ENCODE peak calls at places on chromosomes 16 and 17, in five cellular contexts. G is Panc1, N is sigmoid colon, T is stomach, B is GM12878. V is an unnamed sample.

GRCh38 chr16:62545039-62545438 is 508.8 kb upstream of the CDH8 start:
- DNase-seq in G (no peak), N (no peak), T (no peak), B (no peak), V (no peak)

GRCh38 chr16:53509906-53510703 is 7.1 kb upstream of the AKTIP start:
- DNase-seq in G (peak; percentile 55), N (peak; percentile 83), T (peak; percentile 67), B (no peak), V (no peak)

GRCh38 chr17:8121531-8122390 is 2.1 kb downstream of the HES7 start:
- DNase-seq in G (no peak), N (peak; percentile 78), T (no peak), B (no peak), V (no peak)

GRCh38 chr16:12349950-12350842 is 373.7 kb downstream of the SNX29 start:
- DNase-seq in G (no peak), N (no peak), T (no peak), B (no peak), V (no peak)

GRCh38 chr16:12455287-12455798 is 348.3 kb downstream of the CPPED1 start:
- DNase-seq in G (peak; percentile 24), N (no peak), T (peak; percentile 61), B (no peak), V (no peak)

GRCh38 chr17:48587276-48588073 is 2.6 kb downstream of the HOXB3 start:
- DNase-seq in G (no peak), N (no peak), T (no peak), B (no peak), V (no peak)

GRCh38 chr16:30949655-30950515 is 1.0 kb downstream of the ORAI3 start:
- DNase-seq in G (no peak), N (peak; percentile 95), T (peak; percentile 67), B (peak; percentile 71), V (no peak)

GRCh38 chr16:75476817-75477216 is 12.3 kb upstream of the TMEM170A start:
- DNase-seq in G (no peak), N (no peak), T (no peak), B (no peak), V (no peak)

GRCh38 chr17:40473573-40474365 is 27.7 kb downstream of the TNS4 start:
- DNase-seq in G (no peak), N (no peak), T (no peak), B (no peak), V (no peak)

GRCh38 chr16:3157229-3158013 is 22.6 kb downstream of the ZNF213 start:
- DNase-seq in G (peak; percentile 99), N (peak; percentile 82), T (peak; percentile 72), B (no peak), V (peak; percentile 91)

GRCh38 chr16:49276646-49277385 is 4.8 kb downstream of the CBLN1 start:
- DNase-seq in G (no peak), N (no peak), T (no peak), B (no peak), V (no peak)

GRCh38 chr16:17529982-17530760 is 59.4 kb upstream of the XYLT1 start:
- DNase-seq in G (no peak), N (no peak), T (no peak), B (peak; percentile 51), V (no peak)

GRCh38 chr17:80868022-80868609 is 123.5 kb upstream of the CHMP6 start:
- DNase-seq in G (no peak), N (peak; percentile 21), T (no peak), B (no peak), V (no peak)

GRCh38 chr17:304461-304860 is 48.1 kb downstream of the RPH3AL start:
- DNase-seq in G (no peak), N (no peak), T (no peak), B (no peak), V (no peak)

GRCh38 chr16:72455743-72456659 is 284.0 kb upstream of the PMFBP1 start:
- DNase-seq in G (no peak), N (no peak), T (peak; percentile 28), B (no peak), V (no peak)

GRCh38 chr17:422196-422930 is 69.8 kb upstream of the RPH3AL start:
- DNase-seq in G (no peak), N (no peak), T (no peak), B (no peak), V (no peak)

GRCh38 chr17:56917559-56918296 is 3.9 kb upstream of the TRIM25 start:
- DNase-seq in G (no peak), N (no peak), T (no peak), B (no peak), V (no peak)

GRCh38 chr17:64739316-64740058 is 77.4 kb upstream of the SMURF2 start:
- DNase-seq in G (no peak), N (no peak), T (no peak), B (no peak), V (no peak)

GRCh38 chr17:56009795-56010715 is 143.2 kb upstream of the ANKFN1 start:
- DNase-seq in G (no peak), N (no peak), T (no peak), B (no peak), V (no peak)

GRCh38 chr17:53919356-53919755 is 96.6 kb downstream of the KIF2B start:
- DNase-seq in G (no peak), N (no peak), T (no peak), B (no peak), V (no peak)

GRCh38 chr17:61323696-61324539 is 75.7 kb upstream of the TBX2 start:
- DNase-seq in G (no peak), N (no peak), T (no peak), B (no peak), V (no peak)

GRCh38 chr16:66222756-66223155 is 143.7 kb upstream of the CDH5 start:
- DNase-seq in G (no peak), N (peak; percentile 10), T (no peak), B (no peak), V (no peak)

GRCh38 chr16:15643453-15644305 is 725 bp upstream of the MARF1 start:
- DNase-seq in G (peak; percentile 67), N (no peak), T (no peak), B (no peak), V (peak; percentile 55)

GRCh38 chr17:44733753-44734152 is 25.0 kb upstream of the ADAM11 start:
- DNase-seq in G (no peak), N (no peak), T (no peak), B (no peak), V (no peak)

DNA sequence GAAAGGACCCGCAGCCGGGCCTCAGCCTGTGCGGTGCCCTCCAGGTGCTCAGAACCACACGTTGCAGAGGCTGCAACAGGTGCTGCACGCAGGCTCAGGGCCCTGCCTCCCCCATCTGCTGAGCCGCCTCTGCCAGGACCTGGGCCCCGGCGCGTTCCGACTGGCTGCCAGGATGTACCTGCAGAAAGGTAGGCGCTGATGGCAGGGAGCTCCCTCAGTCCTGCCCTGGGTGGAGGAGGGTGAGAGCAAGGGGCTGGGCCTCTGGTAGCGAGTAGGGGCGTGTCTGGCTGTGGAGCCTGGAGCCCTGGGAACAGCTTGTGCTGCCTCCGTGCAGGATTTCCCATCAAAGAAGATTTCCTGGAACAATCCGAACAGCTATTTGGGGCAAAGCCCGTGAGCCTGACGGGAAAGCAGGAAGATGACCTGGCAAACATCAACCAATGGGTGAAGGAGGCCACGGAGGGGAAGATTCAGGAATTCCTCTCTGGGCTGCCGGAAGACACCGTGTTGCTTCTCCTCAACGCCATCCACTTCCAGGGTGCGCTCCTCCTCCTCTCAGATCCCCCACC is 4.4 kb downstream of the SERPINF2 start:
- DNase-seq in G (no peak), N (no peak), T (peak; percentile 76), B (no peak), V (no peak)
- TF ChIP-seq POLR2AphosphoS5 in G (no peak), N (peak; percentile 75), T (peak; percentile 60), B (no peak), V (no peak)

GRCh38 chr17:50541402-50541915 is 5.5 kb upstream of the SPATA20 start:
- DNase-seq in G (no peak), N (no peak), T (no peak), B (no peak), V (no peak)

GRCh38 chr17:50540485-50541401 is 6.2 kb upstream of the SPATA20 start:
- DNase-seq in G (no peak), N (no peak), T (no peak), B (no peak), V (no peak)

GRCh38 chr17:50537721-50538548 is 5.4 kb downstream of the EPN3 start:
- DNase-seq in G (no peak), N (no peak), T (no peak), B (no peak), V (no peak)

GRCh38 chr17:50538549-50539410 is 6.2 kb downstream of the EPN3 start:
- DNase-seq in G (no peak), N (no peak), T (no peak), B (no peak), V (no peak)

DNA sequence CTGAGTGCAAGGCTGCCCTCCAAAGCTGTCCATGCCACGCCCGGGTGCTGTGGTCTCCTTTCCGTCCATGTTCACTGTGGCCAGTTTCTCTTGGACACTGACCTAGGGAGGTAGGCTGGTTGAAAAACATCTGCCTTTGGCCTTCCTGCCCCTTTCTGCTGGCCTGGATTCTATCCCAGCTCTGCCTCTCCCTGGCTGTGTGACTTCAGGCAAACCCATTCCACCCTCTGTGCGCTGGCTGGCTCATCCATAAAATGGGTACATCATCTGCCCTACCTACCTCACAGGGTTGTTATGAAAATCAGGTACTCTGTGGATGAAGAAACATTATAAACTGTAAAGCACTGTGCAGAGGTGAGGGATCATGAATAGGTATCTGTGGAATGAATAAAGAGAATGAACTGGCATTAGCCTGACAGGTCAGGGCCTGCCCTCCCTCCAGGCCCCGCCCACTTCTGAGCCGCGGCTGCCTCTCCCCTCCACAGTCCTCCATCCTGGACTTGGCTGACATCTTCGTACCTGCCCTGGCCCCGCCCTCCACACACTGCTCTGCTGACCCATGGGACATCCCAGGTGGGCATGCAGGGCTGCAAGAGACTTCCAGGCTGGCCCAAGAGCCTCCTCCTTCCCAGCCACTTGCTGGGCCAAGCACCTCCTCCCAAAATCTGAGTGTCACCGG is 7.1 kb upstream of the SPATA20 start:
- DNase-seq in G (no peak), N (no peak), T (peak; percentile 60), B (no peak), V (no peak)
- H3K27ac ChIP-seq in G (no peak overlapping the region), N (no peak overlapping the region), T (peak overlapping the region; percentile 92), B (no peak overlapping the region), V (no peak overlapping the region)

GRCh38 chr17:17206913-17207368 is 808 bp upstream of the PLD6 start:
- DNase-seq in G (no peak), N (no peak), T (no peak), B (no peak), V (no peak)
- H3K4me3 ChIP-seq in G (peak overlapping the region; percentile 56), N (no peak overlapping the region), T (peak overlapping the region; percentile 60), B (no peak overlapping the region), V (no peak overlapping the region)

DNA sequence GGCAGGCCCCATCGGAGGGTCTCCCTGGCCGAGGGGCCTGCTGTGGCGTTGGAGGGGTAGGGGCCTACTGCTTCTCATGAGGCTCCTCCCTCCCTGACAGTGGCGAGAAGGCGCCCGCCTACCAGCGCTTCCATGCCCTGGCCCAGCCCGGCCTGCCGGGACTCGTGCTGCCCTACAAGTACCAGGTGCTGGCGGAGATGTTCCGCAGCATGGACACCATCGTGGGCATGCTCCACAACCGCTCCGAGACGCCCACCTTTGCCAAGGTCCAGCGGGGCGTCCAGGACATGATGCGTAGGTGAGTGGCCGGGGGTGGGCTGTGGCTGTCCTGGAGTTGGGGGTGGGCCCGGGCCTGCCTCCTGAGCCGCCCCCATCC is 1.7 kb downstream of the CDT1 start:
- DNase-seq in G (no peak), N (no peak), T (no peak), B (no peak), V (no peak)
- TF ChIP-seq POLR2AphosphoS5 in G (no peak), N (no peak), T (no peak), B (no peak), V (no peak)

V was measured in SK-N-MC.